ENCODE peak calls at places on chromosome 10, in seven cellular contexts. R is hypothalamus; N is IMR-90; V is HuH-7; J is NCI-H2029 treated with DMSO at 0.1 percent for 48 hours; Q is right cardiac atrium; T is stimulated activated naive B cell treated with anti-CD40 and anti-IgM and Interleukin-4, amounts not matched to agents 10 μg/mL and 1 μg/mL and 100 μg/mL, for 72 hours. G is an unnamed sample.
A peak's percentile ranks its signal among the peaks of the same experiment; 100 is the strongest.

GRCh38 chr10:108629843-108630242 is 1293.5 kb downstream of the XPNPEP1 start:
- DNase-seq in R (no peak), N (no peak), V (peak; percentile 1), J (no peak), Q (no peak), T (no peak), G (no peak)

GRCh38 chr10:110747609-110748464 is 103.7 kb downstream of the RBM20 start:
- DNase-seq in R (no peak), N (no peak), V (no peak), J (no peak), Q (no peak), T (no peak), G (no peak)

GRCh38 chr10:119023553-119023868 is 6.0 kb upstream of the NANOS1 start:
- DNase-seq in R (no peak), N (no peak), V (no peak), J (no peak), Q (no peak), T (no peak), G (no peak)

GRCh38 chr10:124267231-124267885 is 151.4 kb downstream of the OAT start:
- DNase-seq in R (no peak), N (no peak), V (no peak), J (no peak), Q (no peak), T (no peak), G (peak; percentile 91)

GRCh38 chr10:91652364-91652763 is 19.5 kb upstream of the PPP1R3C start:
- DNase-seq in R (no peak), N (peak; percentile 95), V (no peak), J (no peak), Q (no peak), T (no peak), G (peak; percentile 83)

GRCh38 chr10:11757820-11758463 is 15.8 kb downstream of the ECHDC3 start:
- DNase-seq in R (peak; percentile 44), N (peak; percentile 81), V (peak; percentile 89), J (peak; percentile 18), Q (peak; percentile 93), T (peak; percentile 71), G (peak; percentile 96)

GRCh38 chr10:21740989-21741388 is 207.0 kb downstream of the MLLT10 start:
- DNase-seq in R (no peak), N (no peak), V (no peak), J (no peak), Q (no peak), T (no peak), G (no peak)

GRCh38 chr10:9091515-9092093 is 1037.1 kb downstream of the GATA3 start:
- DNase-seq in R (no peak), N (no peak), V (no peak), J (no peak), Q (no peak), T (no peak), G (no peak)

GRCh38 chr10:3484306-3485187 is 300.5 kb downstream of the KLF6 start:
- DNase-seq in R (no peak), N (peak; percentile 73), V (no peak), J (no peak), Q (no peak), T (peak; percentile 29), G (peak; percentile 90)

GRCh38 chr10:108894402-108895301 is 1028.7 kb downstream of the XPNPEP1 start:
- DNase-seq in R (no peak), N (no peak), V (no peak), J (no peak), Q (no peak), T (no peak), G (no peak)

GRCh38 chr10:99964791-99965190 is 45.0 kb downstream of the DNMBP start:
- DNase-seq in R (no peak), N (peak; percentile 42), V (no peak), J (no peak), Q (no peak), T (no peak), G (no peak)

GRCh38 chr10:33421789-33422188 is 87.3 kb upstream of the NRP1 start:
- DNase-seq in R (no peak), N (peak; percentile 93), V (no peak), J (no peak), Q (peak; percentile 69), T (no peak), G (peak; percentile 92)

GRCh38 chr10:13673165-13673564 is 86.4 kb downstream of the PRPF18 start:
- DNase-seq in R (no peak), N (no peak), V (no peak), J (no peak), Q (no peak), T (no peak), G (no peak)

GRCh38 chr10:117445992-117446391 is 70.8 kb upstream of the PDZD8 start:
- DNase-seq in R (no peak), N (no peak), V (no peak), J (no peak), Q (no peak), T (no peak), G (no peak)

GRCh38 chr10:73649876-73650536 is 5.8 kb downstream of the SYNPO2L start:
- DNase-seq in R (no peak), N (peak; percentile 75), V (no peak), J (no peak), Q (no peak), T (no peak), G (peak; percentile 74)

GRCh38 chr10:117945651-117946050 is 101.1 kb downstream of the RAB11FIP2 start:
- DNase-seq in R (no peak), N (no peak), V (no peak), J (no peak), Q (no peak), T (no peak), G (no peak)

GRCh38 chr10:15842493-15843169 is 17.7 kb downstream of the MINDY3 start:
- DNase-seq in R (no peak), N (peak; percentile 33), V (no peak), J (no peak), Q (no peak), T (no peak), G (no peak)

GRCh38 chr10:100223879-100224278 is 5.5 kb downstream of the CHUK start:
- DNase-seq in R (no peak), N (no peak), V (no peak), J (no peak), Q (no peak), T (no peak), G (no peak)

GRCh38 chr10:72757712-72758111 is 65.8 kb downstream of the MCU start:
- DNase-seq in R (no peak), N (no peak), V (no peak), J (no peak), Q (no peak), T (no peak), G (no peak)

GRCh38 chr10:73862011-73862410 is 12.3 kb downstream of the CAMK2G start:
- DNase-seq in R (no peak), N (no peak), V (no peak), J (no peak), Q (no peak), T (no peak), G (peak; percentile 22)

GRCh38 chr10:78515037-78515872 is 481.6 kb downstream of the RPS24 start:
- DNase-seq in R (no peak), N (no peak), V (no peak), J (no peak), Q (peak; percentile 80), T (no peak), G (no peak)

GRCh38 chr10:8054498-8055407 is at the start of gene GATA3:
- DNase-seq in R (no peak), N (peak; percentile 34), V (peak; percentile 87), J (no peak), Q (peak; percentile 90), T (no peak), G (peak; percentile 90)

GRCh38 chr10:132162021-132162531 is 24.7 kb upstream of the DPYSL4 start:
- DNase-seq in R (no peak), N (no peak), V (no peak), J (no peak), Q (peak; percentile 43), T (no peak), G (peak; percentile 85)

GRCh38 chr10:91798736-91799579 is 732 bp downstream of the TNKS2 start:
- DNase-seq in R (peak; percentile 41), N (peak; percentile 50), V (peak; percentile 23), J (no peak), Q (peak; percentile 53), T (peak; percentile 24), G (peak; percentile 69)

GRCh38 chr10:51894752-51895151 is 195.4 kb upstream of the CSTF2T start:
- DNase-seq in R (no peak), N (peak; percentile 73), V (no peak), J (no peak), Q (no peak), T (no peak), G (no peak)

GRCh38 chr10:6565588-6565987 is 14.5 kb downstream of the PRKCQ start:
- DNase-seq in R (no peak), N (no peak), V (no peak), J (no peak), Q (no peak), T (no peak), G (no peak)

GRCh38 chr10:91156196-91156595 is 64.3 kb upstream of the PCGF5 start:
- DNase-seq in R (no peak), N (no peak), V (no peak), J (no peak), Q (no peak), T (no peak), G (no peak)

GRCh38 chr10:61890881-61891409 is 10.6 kb upstream of the ARID5B start:
- DNase-seq in R (no peak), N (no peak), V (no peak), J (no peak), Q (no peak), T (no peak), G (no peak)

GRCh38 chr10:130254168-130255061 is 118.2 kb downstream of the GLRX3 start:
- DNase-seq in R (no peak), N (no peak), V (no peak), J (no peak), Q (no peak), T (no peak), G (no peak)

GRCh38 chr10:3869036-3869435 is 84.0 kb upstream of the KLF6 start:
- DNase-seq in R (no peak), N (no peak), V (no peak), J (no peak), Q (no peak), T (no peak), G (no peak)